ENCODE peak calls at places on chromosomes 13 and 19, in four cellular contexts. U, V, I and D are unnamed samples.

GRCh38 chr19:17765069-17765618 is 13.9 kb downstream of the FCHO1 start:
- DNase-seq in V (peak; percentile 83), U (no peak), I (peak; percentile 21), D (no peak)

GRCh38 chr13:49608932-49609331 is 19.4 kb upstream of the ARL11 start:
- DNase-seq in V (no peak), I (no peak), U (no peak), D (no peak)

GRCh38 chr19:6423499-6424189 is 967 bp downstream of the KHSRP start:
- DNase-seq in U (peak; percentile 45), V (no peak), I (peak; percentile 36), D (peak; percentile 55)

GRCh38 chr13:104315606-104316005 is 1249.4 kb upstream of the SLC10A2 start:
- DNase-seq in I (no peak), V (peak; percentile 85), U (no peak), D (no peak)

GRCh38 chr13:65917731-65918130 is 1312.4 kb downstream of the PCDH9 start:
- DNase-seq in U (no peak), V (no peak), I (no peak), D (no peak)

GRCh38 chr19:30153326-30154210 is 211.5 kb downstream of the URI1 start:
- DNase-seq in V (no peak), I (no peak), U (no peak), D (no peak)

GRCh38 chr13:31629085-31629785 is 110.1 kb upstream of the RXFP2 start:
- DNase-seq in I (no peak), V (no peak), U (no peak), D (no peak)

GRCh38 chr13:23570099-23570926 is at the start of gene TNFRSF19:
- DNase-seq in V (no peak), I (no peak), U (no peak), D (no peak)

GRCh38 chr13:50629497-50629896 is 214.0 kb downstream of the DLEU7 start:
- DNase-seq in V (no peak), I (no peak), U (no peak), D (no peak)

GRCh38 chr13:42048625-42049453 is at the start of gene DGKH:
- DNase-seq in V (peak; percentile 38), U (peak; percentile 81), I (peak; percentile 61), D (peak; percentile 92)

GRCh38 chr19:50425581-50425980 is 6.8 kb downstream of the SPIB start:
- DNase-seq in U (no peak), I (no peak), V (no peak), D (no peak)

GRCh38 chr19:3783660-3784584 is 2.3 kb downstream of the MATK start:
- DNase-seq in U (no peak), V (no peak), I (no peak), D (no peak)

GRCh38 chr19:45009625-45010255 is 8.5 kb downstream of the RELB start:
- DNase-seq in I (no peak), V (no peak), U (no peak), D (no peak)

GRCh38 chr13:20221772-20222171 is 10.3 kb downstream of the GJB6 start:
- DNase-seq in I (no peak), U (no peak), V (no peak), D (no peak)

GRCh38 chr19:34926685-34927375 is at the start of gene ZNF30:
- DNase-seq in I (peak; percentile 96), U (peak; percentile 77), V (peak; percentile 45), D (peak; percentile 87)

GRCh38 chr19:35065574-35065973 is 24.1 kb downstream of the HPN start:
- DNase-seq in U (no peak), I (no peak), V (no peak), D (no peak)

GRCh38 chr19:46065486-46065885 is 24.7 kb upstream of the IGFL4 start:
- DNase-seq in U (no peak), I (no peak), V (peak; percentile 87), D (no peak)

GRCh38 chr19:11377756-11378155 is 3.3 kb downstream of the SWSAP1 start:
- DNase-seq in U (no peak), I (no peak), V (no peak), D (no peak)
- H3K4me1 ChIP-seq in U (peaks cover 51% of the 10 kb centered on the region), I (peaks cover 52% of the 10 kb centered on the region), V (peaks cover 55% of the 10 kb centered on the region), D (peaks cover 28% of the 10 kb centered on the region)

GRCh38 chr19:5228932-5229777 is 111.5 kb downstream of the PTPRS start:
- DNase-seq in V (no peak), U (no peak), I (peak; percentile 23), D (no peak)
- H3K4me3 ChIP-seq in V (no peak overlapping the region), U (no peak overlapping the region), I (peak overlapping the region; percentile 47), D (no peak overlapping the region)

GRCh38 chr19:55638864-55639359 is 1.9 kb upstream of the ZNF580 start:
- DNase-seq in I (peak; percentile 67), U (no peak), V (peak; percentile 50), D (peak; percentile 69)

GRCh38 chr19:55640043-55640576 is 692 bp upstream of the ZNF580 start:
- DNase-seq in V (no peak), U (peak; percentile 67), I (no peak), D (no peak)

GRCh38 chr19:55641376-55642152 is 762 bp downstream of the ZNF580 start:
- DNase-seq in U (no peak), I (peak; percentile 68), V (no peak), D (no peak)

GRCh38 chr19:55642153-55643002 is 1.1 kb upstream of the ZNF581 start:
- DNase-seq in I (no peak), V (no peak), U (no peak), D (peak; percentile 60)

GRCh38 chr19:55640577-55641375 is at the start of gene ZNF580:
- DNase-seq in V (no peak), I (peak; percentile 88), U (peak; percentile 79), D (peak; percentile 81)
- H3K4me1 ChIP-seq in V (peaks cover 18% of the 10 kb centered on the region), I (peaks cover 37% of the 10 kb centered on the region), U (peaks cover 38% of the 10 kb centered on the region), D (peaks cover 26% of the 10 kb centered on the region)

DNA sequence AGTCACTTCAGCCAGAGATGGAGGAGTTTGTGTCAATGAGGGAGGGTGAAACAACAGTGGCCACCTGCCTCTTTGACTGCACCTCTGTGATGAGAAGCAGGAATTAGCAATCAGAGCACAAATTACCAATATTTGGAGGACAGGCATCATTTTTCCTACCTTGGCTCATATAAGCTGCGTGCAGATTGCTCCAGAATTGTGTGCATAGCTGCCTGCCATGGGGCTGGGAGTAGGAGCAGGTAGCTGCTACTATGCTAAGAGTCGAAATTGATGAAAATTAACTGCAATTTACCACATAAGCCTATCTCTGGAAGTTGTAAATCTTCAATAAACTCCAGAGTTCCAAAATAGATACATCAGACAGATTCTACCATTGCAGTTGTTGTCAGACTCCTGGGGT is 167.5 kb upstream of the HTR2A start:
- DNase-seq in I (no peak), V (no peak), U (no peak), D (no peak)
- H3K4me3 ChIP-seq in I (no peak overlapping the region), V (no peak overlapping the region), U (no peak overlapping the region), D (no peak overlapping the region)

DNA sequence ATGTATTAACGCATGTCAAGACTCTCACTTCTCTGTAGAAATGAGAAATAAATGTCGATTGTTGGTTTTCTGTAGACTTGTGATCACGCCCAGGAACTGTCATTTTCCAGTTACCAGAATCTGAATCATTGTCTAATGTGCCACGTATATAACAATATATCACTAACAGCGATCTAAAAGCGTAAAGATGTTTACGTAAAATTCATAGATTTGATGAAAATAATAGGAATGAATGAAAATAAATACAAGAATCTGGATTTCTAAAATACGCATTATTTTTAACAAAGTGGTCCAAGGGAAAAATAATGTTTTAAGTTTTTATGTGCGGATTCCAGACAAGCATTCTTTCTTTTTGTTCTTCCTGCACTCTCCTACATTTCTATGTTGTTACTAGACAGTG is 13.9 kb downstream of the CDX2 start:
- DNase-seq in U (no peak), I (no peak), V (no peak), D (no peak)
- H3K4me1 ChIP-seq in U (no peaks in the 10 kb centered on the region), I (peaks cover 7% of the 10 kb centered on the region), V (peaks cover 54% of the 10 kb centered on the region), D (no peaks in the 10 kb centered on the region)

GRCh38 chr19:36379510-36379819 is 464 bp upstream of the ZFP14 start:
- DNase-seq in U (no peak), I (no peak), V (no peak), D (no peak)

GRCh38 chr19:36373638-36374156 is 5.3 kb downstream of the ZFP14 start:
- DNase-seq in V (no peak), U (no peak), I (no peak), D (no peak)

GRCh38 chr19:36378625-36379509 is at the start of gene ZFP14:
- DNase-seq in I (peak; percentile 100), U (peak; percentile 93), V (peak; percentile 83), D (peak; percentile 93)

GRCh38 chr19:36371886-36372285 is 7.1 kb downstream of the ZFP14 start:
- DNase-seq in V (no peak), U (no peak), I (no peak), D (no peak)

DNA sequence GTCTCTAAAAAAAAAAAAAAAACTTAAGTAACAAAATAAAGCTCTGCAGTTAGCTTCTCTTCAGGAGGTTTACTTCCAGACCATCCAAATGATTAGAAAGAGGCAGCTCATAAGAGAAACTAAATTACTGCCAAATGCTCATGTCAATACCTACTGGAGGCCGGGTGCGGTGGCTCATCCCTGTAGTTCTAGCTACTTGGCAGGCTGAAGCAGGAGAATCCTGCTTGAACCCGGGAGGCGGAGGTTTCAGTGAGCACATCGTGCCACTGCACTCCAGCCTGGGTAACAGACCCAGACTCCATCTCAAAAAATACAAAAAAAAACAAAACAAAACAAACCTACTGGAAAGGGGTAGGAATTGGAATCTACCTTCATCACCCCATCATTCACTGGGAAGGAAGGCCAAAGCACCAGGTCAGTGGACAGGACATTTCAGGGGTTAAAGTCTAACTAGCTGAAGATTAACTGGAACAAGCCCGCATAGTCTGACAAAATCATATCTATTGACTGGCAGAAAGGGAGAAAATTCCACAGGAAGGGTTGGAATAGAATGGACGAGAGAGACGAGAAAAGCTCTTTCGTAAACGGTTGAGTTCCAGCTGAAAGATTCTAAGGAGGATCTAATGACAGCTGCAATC is 1.3 kb downstream of the ZFP14 start:
- DNase-seq in I (no peak), V (no peak), U (no peak), D (no peak)
- H3K4me3 ChIP-seq in I (peak overlapping the region; percentile 61), V (peak overlapping the region; percentile 83), U (peak overlapping the region; percentile 86), D (no peak overlapping the region)

GRCh38 chr13:91351980-91352379 is 4.5 kb downstream of the MIR17HG start:
- DNase-seq in I (no peak), V (no peak), U (no peak), D (no peak)

GRCh38 chr13:91348906-91349435 is 1.5 kb downstream of the MIR17HG start:
- DNase-seq in I (no peak), V (peak; percentile 66), U (peak; percentile 95), D (peak; percentile 93)

GRCh38 chr13:91347996-91348905 is 764 bp downstream of the MIR17HG start:
- DNase-seq in U (peak; percentile 80), I (peak; percentile 48), V (no peak), D (no peak)

GRCh38 chr13:91351123-91351522 is 3.6 kb downstream of the MIR17HG start:
- DNase-seq in V (no peak), I (no peak), U (no peak), D (no peak)

GRCh38 chr13:91349992-91350911 is 2.8 kb downstream of the MIR17HG start:
- DNase-seq in I (no peak), V (no peak), U (no peak), D (no peak)
- H3K4me1 ChIP-seq in I (peaks cover 23% of the 10 kb centered on the region), V (peaks cover 20% of the 10 kb centered on the region), U (peaks cover 17% of the 10 kb centered on the region), D (peaks cover 12% of the 10 kb centered on the region)